ENCODE peak calls at places on chromosomes 4 and X, in eight cellular contexts. One of them, this sample, is unnamed.

GRCh38 chr4:26235500-26235899 is 85.3 kb upstream of the RBPJ start:
- DNase-seq in dermis microvascular lymphatic vessel endothelial cell: no peak
- DNase-seq in neural crest cell: no peak
- DNase-seq in K562: no peak
- DNase-seq in T1000: peak; percentile 72
- DNase-seq in pons: peak; percentile 48
- DNase-seq in cerebellum: peak; percentile 59
- DNase-seq in choroid plexus epithelial cell: peak; percentile 66
- DNase-seq in this sample: no peak

GRCh38 chrX:68697036-68697435 is 49.6 kb downstream of the STARD8 start:
- DNase-seq in pons: no peak
- DNase-seq in dermis microvascular lymphatic vessel endothelial cell: peak; percentile 43
- DNase-seq in T1000: no peak
- DNase-seq in K562: no peak
- DNase-seq in neural crest cell: no peak
- DNase-seq in choroid plexus epithelial cell: no peak
- DNase-seq in cerebellum: no peak
- DNase-seq in this sample: no peak

GRCh38 chr4:146132445-146132844 is 43.1 kb upstream of the LSM6 start:
- DNase-seq in pons: no peak
- DNase-seq in cerebellum: no peak
- DNase-seq in T1000: no peak
- DNase-seq in neural crest cell: no peak
- DNase-seq in choroid plexus epithelial cell: no peak
- DNase-seq in dermis microvascular lymphatic vessel endothelial cell: no peak
- DNase-seq in K562: no peak
- DNase-seq in this sample: no peak

GRCh38 chr4:173538148-173538902 is 8.3 kb upstream of the HAND2 start:
- DNase-seq in T1000: no peak
- DNase-seq in neural crest cell: no peak
- DNase-seq in cerebellum: no peak
- DNase-seq in choroid plexus epithelial cell: no peak
- DNase-seq in K562: no peak
- DNase-seq in pons: no peak
- DNase-seq in dermis microvascular lymphatic vessel endothelial cell: no peak
- DNase-seq in this sample: peak; percentile 43

GRCh38 chr4:53168237-53168636 is 197.6 kb downstream of the SCFD2 start:
- DNase-seq in cerebellum: no peak
- DNase-seq in dermis microvascular lymphatic vessel endothelial cell: no peak
- DNase-seq in pons: no peak
- DNase-seq in choroid plexus epithelial cell: no peak
- DNase-seq in neural crest cell: no peak
- DNase-seq in T1000: no peak
- DNase-seq in K562: peak; percentile 18
- DNase-seq in this sample: no peak

GRCh38 chrX:132775230-132775823 is 183.1 kb downstream of the HS6ST2 start:
- DNase-seq in K562: no peak
- DNase-seq in choroid plexus epithelial cell: no peak
- DNase-seq in dermis microvascular lymphatic vessel endothelial cell: no peak
- DNase-seq in pons: no peak
- DNase-seq in neural crest cell: no peak
- DNase-seq in cerebellum: no peak
- DNase-seq in T1000: no peak
- DNase-seq in this sample: no peak

GRCh38 chrX:13598877-13599276 is 29.5 kb downstream of the EGFL6 start:
- DNase-seq in choroid plexus epithelial cell: peak; percentile 24
- DNase-seq in T1000: no peak
- DNase-seq in pons: no peak
- DNase-seq in dermis microvascular lymphatic vessel endothelial cell: peak; percentile 4
- DNase-seq in neural crest cell: no peak
- DNase-seq in cerebellum: no peak
- DNase-seq in K562: peak; percentile 28
- DNase-seq in this sample: no peak

GRCh38 chrX:68669872-68670271 is 22.4 kb downstream of the STARD8 start:
- DNase-seq in K562: no peak
- DNase-seq in choroid plexus epithelial cell: no peak
- DNase-seq in neural crest cell: no peak
- DNase-seq in pons: no peak
- DNase-seq in dermis microvascular lymphatic vessel endothelial cell: no peak
- DNase-seq in cerebellum: no peak
- DNase-seq in T1000: no peak
- DNase-seq in this sample: no peak

GRCh38 chr4:167715176-167715575 is 377.2 kb upstream of the ANXA10 start:
- DNase-seq in choroid plexus epithelial cell: peak; percentile 37
- DNase-seq in dermis microvascular lymphatic vessel endothelial cell: no peak
- DNase-seq in K562: no peak
- DNase-seq in neural crest cell: no peak
- DNase-seq in cerebellum: no peak
- DNase-seq in pons: no peak
- DNase-seq in T1000: no peak
- DNase-seq in this sample: no peak

GRCh38 chr4:38856524-38857337 is at the start of gene TLR6:
- DNase-seq in choroid plexus epithelial cell: peak; percentile 81
- DNase-seq in K562: peak; percentile 89
- DNase-seq in dermis microvascular lymphatic vessel endothelial cell: peak; percentile 70
- DNase-seq in pons: peak; percentile 76
- DNase-seq in neural crest cell: peak; percentile 54
- DNase-seq in cerebellum: peak; percentile 20
- DNase-seq in T1000: peak; percentile 31
- DNase-seq in this sample: peak; percentile 29

GRCh38 chr4:27807207-27807606 is 946.6 kb downstream of the STIM2 start:
- DNase-seq in cerebellum: no peak
- DNase-seq in K562: no peak
- DNase-seq in choroid plexus epithelial cell: peak; percentile 25
- DNase-seq in T1000: no peak
- DNase-seq in neural crest cell: no peak
- DNase-seq in pons: no peak
- DNase-seq in dermis microvascular lymphatic vessel endothelial cell: no peak
- DNase-seq in this sample: no peak

GRCh38 chrX:7218321-7219152 is 70.6 kb upstream of the PUDP start:
- DNase-seq in K562: no peak
- DNase-seq in T1000: no peak
- DNase-seq in choroid plexus epithelial cell: no peak
- DNase-seq in neural crest cell: no peak
- DNase-seq in dermis microvascular lymphatic vessel endothelial cell: no peak
- DNase-seq in pons: no peak
- DNase-seq in cerebellum: no peak
- DNase-seq in this sample: no peak

GRCh38 chr4:1213336-1213995 is 35.5 kb downstream of the CTBP1 start:
- DNase-seq in choroid plexus epithelial cell: no peak
- DNase-seq in neural crest cell: no peak
- DNase-seq in T1000: no peak
- DNase-seq in dermis microvascular lymphatic vessel endothelial cell: no peak
- DNase-seq in cerebellum: no peak
- DNase-seq in pons: no peak
- DNase-seq in K562: no peak
- DNase-seq in this sample: no peak

GRCh38 chr4:42501624-42502401 is 104.5 kb downstream of the SHISA3 start:
- DNase-seq in T1000: no peak
- DNase-seq in dermis microvascular lymphatic vessel endothelial cell: peak; percentile 2
- DNase-seq in neural crest cell: no peak
- DNase-seq in choroid plexus epithelial cell: peak; percentile 42
- DNase-seq in cerebellum: no peak
- DNase-seq in K562: no peak
- DNase-seq in pons: no peak
- DNase-seq in this sample: peak; percentile 37